ENCODE peak calls at places on chromosomes 16 and 17, in ten cellular contexts. K is Peyer's patch, S is H1, U is K562, D is stomach, I is H54, E is testis, M is heart left ventricle, W is ovary, A is prostate gland. G is an unnamed sample.

GRCh38 chr16:51967566-51967965 is 579.4 kb downstream of the TOX3 start:
- DNase-seq in K (no peak), S (no peak), U (no peak), D (no peak), I (no peak), E (no peak), M (no peak), W (no peak), A (no peak), G (no peak)

GRCh38 chr17:20944014-20944905 is 98.6 kb downstream of the USP22 start:
- DNase-seq in K (peak), S (no peak), U (peak), D (peak), I (no peak), E (no peak), M (no peak), W (no peak), A (peak), G (no peak)

GRCh38 chr17:8057691-8058114 is 18.8 kb downstream of the ALOX15B start:
- DNase-seq in K (peak), S (no peak), U (peak), D (peak), I (peak), E (peak), M (no peak), W (no peak), A (peak), G (peak)

GRCh38 chr17:74119049-74119580 is 84.4 kb upstream of the RPL38 start:
- DNase-seq in K (no peak), S (no peak), U (no peak), D (no peak), I (no peak), E (no peak), M (no peak), W (no peak), A (no peak), G (no peak)

GRCh38 chr17:57767561-57767960 is 22.5 kb upstream of the CCDC182 start:
- DNase-seq in K (no peak), S (no peak), U (peak), D (no peak), I (no peak), E (no peak), M (no peak), W (no peak), A (no peak), G (no peak)

GRCh38 chr17:77322534-77323412 is 182.0 kb downstream of the SEC14L1 start:
- DNase-seq in K (peak), S (no peak), U (peak), D (peak), I (peak), E (peak), M (peak), W (peak), A (no peak), G (no peak)

GRCh38 chr17:27339836-27340550 is 46.1 kb downstream of the WSB1 start:
- DNase-seq in K (no peak), S (no peak), U (peak), D (no peak), I (peak), E (no peak), M (no peak), W (no peak), A (no peak), G (peak)

GRCh38 chr17:32822996-32823395 is 53.9 kb downstream of the MYO1D start:
- DNase-seq in K (no peak), S (no peak), U (no peak), D (no peak), I (no peak), E (no peak), M (no peak), W (no peak), A (no peak), G (peak)

GRCh38 chr16:87490091-87490798 is 2.6 kb downstream of the ZCCHC14 start:
- DNase-seq in K (no peak), S (no peak), U (peak), D (no peak), I (no peak), E (peak), M (no peak), W (no peak), A (no peak), G (no peak)

GRCh38 chr16:24991349-24991748 is 23.8 kb downstream of the ARHGAP17 start:
- DNase-seq in K (no peak), S (no peak), U (no peak), D (no peak), I (no peak), E (peak), M (no peak), W (no peak), A (no peak), G (no peak)

GRCh38 chr17:4738136-4739121 is 1.2 kb upstream of the ZMYND15 start:
- DNase-seq in K (peak), S (no peak), U (no peak), D (peak), I (no peak), E (no peak), M (no peak), W (no peak), A (peak), G (no peak)

GRCh38 chr17:74864866-74865395 is 5.2 kb upstream of the GRIN2C start:
- DNase-seq in K (peak), S (no peak), U (peak), D (peak), I (peak), E (peak), M (peak), W (peak), A (peak), G (peak)

GRCh38 chr17:39167492-39167891 is 1.5 kb upstream of the ARL5C start:
- DNase-seq in K (no peak), S (no peak), U (no peak), D (no peak), I (no peak), E (no peak), M (no peak), W (no peak), A (no peak), G (no peak)

GRCh38 chr16:21283521-21284289 is 5.6 kb upstream of the CRYM start:
- DNase-seq in K (peak), S (peak), U (peak), D (peak), I (no peak), E (peak), M (peak), W (peak), A (peak), G (peak)

GRCh38 chr17:14950216-14950615 is 314.9 kb downstream of the PMP22 start:
- DNase-seq in K (no peak), S (no peak), U (no peak), D (no peak), I (no peak), E (no peak), M (no peak), W (no peak), A (no peak), G (no peak)

GRCh38 chr17:13114601-13115024 is 96.8 kb upstream of the ELAC2 start:
- DNase-seq in K (no peak), S (peak), U (peak), D (peak), I (peak), E (peak), M (no peak), W (peak), A (no peak), G (peak)

DNA sequence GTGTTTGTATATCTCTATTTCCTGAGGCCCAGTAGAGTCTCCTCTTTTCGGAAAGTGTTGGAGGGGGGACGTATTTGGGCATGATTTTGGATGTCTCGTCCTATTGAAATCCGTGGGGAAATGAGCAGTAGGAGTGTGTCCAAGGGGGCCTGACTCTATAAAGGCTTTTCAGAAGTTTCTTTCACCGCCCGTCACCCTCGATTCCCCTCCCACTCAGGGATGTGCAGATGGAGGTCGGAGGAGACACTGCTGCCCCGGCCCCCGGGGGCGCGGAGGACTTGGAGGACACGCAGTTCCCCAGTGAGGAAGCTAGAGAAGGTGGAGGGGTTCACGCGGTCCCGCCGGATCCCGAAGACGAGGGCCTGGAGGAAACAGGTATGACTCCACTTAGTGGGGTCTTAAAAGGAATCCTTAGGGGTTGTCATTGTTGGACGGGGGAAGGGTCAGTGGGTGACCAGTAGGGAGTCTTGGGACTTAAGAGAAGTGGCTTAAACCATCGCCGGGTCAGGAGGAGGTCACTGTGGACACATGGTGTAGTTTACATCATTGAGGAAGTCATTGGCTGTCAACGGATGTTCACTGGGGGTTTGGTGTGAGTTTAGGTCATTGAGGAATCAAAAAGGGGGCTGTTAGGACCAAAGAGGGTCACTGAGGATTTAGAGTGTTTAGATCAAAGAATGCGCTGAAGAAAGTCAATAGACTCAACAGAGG is 424 bp downstream of the MON1B start:
- DNase-seq in K (peak), S (no peak), U (peak), D (no peak), I (no peak), E (no peak), M (no peak), W (peak), A (no peak), G (peak)
- TF ChIP-seq POLR2A in K (no peak), S (no peak), U (no peak), D (no peak), I (no peak), E (no peak), M (no peak), W (no peak), A (no peak), G (no peak)

DNA sequence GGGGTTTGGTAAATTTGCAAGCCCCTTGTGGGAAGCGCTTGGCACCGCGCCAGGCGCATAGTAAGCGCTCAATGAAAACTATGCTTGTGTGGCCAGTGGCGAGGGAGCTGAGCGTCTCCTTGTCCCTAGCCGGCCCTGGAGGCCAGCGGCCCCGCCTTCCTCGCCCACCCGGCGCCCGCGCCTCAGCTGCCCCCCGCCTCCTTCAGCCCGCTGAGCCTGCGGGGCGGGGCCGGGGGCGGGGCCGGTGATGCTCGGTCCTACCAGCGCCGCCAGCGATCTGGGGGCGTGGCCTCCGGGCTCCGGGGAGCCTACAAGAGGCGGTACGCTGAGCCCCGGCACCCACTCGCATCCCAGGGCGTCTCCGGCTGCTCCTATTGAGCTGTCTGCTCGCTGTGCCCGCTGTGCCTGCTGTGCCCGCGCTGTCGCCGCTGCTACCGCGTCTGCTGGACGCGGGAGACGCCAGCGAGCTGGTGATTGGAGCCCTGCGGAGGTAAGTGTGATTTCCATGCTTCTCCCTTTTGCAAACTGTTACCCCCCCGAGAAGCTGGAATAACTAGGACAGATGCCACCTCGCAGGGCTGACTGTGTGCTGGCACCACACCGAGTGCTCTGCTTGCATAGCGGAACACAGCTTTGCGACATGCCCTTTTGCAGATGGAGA is at the start of gene CRISPLD2:
- DNase-seq in K (peak), S (peak), U (peak), D (peak), I (peak), E (peak), M (peak), W (peak), A (peak), G (peak)
- TF ChIP-seq POLR2A in K (peak), S (no peak), U (no peak), D (no peak), I (peak), E (peak), M (peak), W (peak), A (peak), G (no peak)

GRCh38 chr16:27439273-27440018 is 37.5 kb downstream of the IL21R start:
- DNase-seq in K (no peak), S (no peak), U (no peak), D (no peak), I (no peak), E (no peak), M (no peak), W (no peak), A (no peak), G (no peak)

GRCh38 chr16:27441276-27441675 is 39.3 kb downstream of the IL21R start:
- DNase-seq in K (no peak), S (no peak), U (no peak), D (no peak), I (no peak), E (no peak), M (no peak), W (no peak), A (no peak), G (no peak)

GRCh38 chr16:27444015-27444414 is 42.0 kb downstream of the IL21R start:
- DNase-seq in K (no peak), S (no peak), U (no peak), D (no peak), I (peak), E (no peak), M (no peak), W (no peak), A (no peak), G (no peak)

GRCh38 chr16:27444470-27444869 is 42.5 kb downstream of the IL21R start:
- DNase-seq in K (peak), S (no peak), U (no peak), D (no peak), I (no peak), E (no peak), M (no peak), W (no peak), A (no peak), G (no peak)

GRCh38 chr16:27441998-27442397 is 40.0 kb downstream of the IL21R start:
- DNase-seq in K (no peak), S (no peak), U (no peak), D (no peak), I (no peak), E (no peak), M (no peak), W (no peak), A (no peak), G (no peak)
- TF ChIP-seq POLR2A in K (no peak), S (no peak), U (no peak), D (no peak), I (no peak), E (no peak), M (no peak), W (no peak), A (no peak), G (no peak)

DNA sequence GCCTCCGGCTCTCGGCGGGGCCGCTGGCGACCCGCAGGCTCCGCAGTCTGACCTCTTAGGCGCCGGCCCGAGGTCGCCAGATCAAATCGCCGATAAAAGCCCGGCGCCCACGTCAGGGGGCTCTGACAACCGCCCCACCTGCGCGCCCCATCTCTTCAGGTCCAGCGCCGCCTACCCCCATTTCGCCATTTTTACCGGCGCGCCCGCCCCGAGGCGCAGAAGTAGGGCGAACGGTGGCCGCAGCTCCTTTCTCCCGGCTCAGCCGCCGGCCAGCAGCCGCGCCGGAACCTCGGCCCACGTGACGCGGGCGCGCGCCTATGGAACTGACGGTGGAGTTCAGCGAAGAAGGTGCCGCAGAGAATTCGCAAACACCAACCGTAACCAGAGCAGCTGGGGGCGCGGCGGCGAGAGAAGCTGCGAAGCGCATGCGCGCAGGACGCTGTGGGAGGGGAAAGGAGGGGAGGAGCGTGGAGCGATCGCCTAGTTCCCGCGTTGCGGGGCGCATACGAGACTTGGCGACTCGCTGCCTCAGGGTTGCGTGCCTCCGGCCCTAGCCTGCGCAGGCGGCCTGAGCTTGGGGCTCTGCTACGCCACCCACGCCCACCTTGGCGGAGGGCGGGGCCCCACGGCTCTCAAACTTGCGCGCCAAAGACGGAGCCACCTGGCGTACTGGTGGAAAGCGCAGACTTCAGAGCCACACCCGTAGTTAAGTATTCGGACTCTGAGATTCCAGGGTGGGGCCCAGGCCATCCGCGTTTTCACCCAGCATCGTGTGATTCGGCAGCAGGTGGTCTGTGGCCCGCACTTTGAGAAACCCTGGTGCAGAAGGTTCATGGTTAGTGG is at the start of gene TRIM37:
- DNase-seq in K (peak), S (peak), U (peak), D (peak), I (peak), E (peak), M (peak), W (peak), A (peak), G (peak)
- TF ChIP-seq POLR2A in K (peak), S (peak), U (peak), D (no peak), I (peak), E (no peak), M (no peak), W (peak), A (peak), G (peak)

DNA sequence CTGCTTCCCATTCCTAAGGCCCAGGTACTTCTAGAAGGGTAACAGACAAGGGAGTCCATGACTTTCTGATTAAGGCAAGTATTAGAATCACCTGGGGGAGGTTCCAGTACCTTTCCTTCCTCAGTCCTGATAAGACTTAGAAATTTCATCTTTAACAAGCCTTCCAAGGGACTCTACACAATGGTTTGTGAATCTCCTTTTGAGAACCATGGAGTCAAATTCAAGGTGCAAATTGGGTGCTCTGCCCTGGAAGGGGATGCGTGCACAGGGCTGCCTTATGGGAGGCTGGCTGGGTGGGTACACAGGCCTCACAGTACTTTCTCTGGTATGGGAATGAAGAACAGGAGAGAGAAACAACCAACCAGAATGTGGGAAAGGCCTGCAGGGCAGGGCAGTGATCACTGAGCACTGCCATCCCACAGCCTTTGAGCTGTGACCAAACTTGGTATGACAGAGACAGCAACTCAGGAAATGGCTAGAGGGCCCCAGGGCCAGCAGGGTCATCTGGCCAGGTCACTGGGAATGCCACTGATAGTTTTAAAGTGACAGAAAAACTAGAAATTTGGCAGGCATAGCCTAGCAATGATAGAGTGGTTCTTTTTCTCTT is 3.6 kb upstream of the TMIGD1 start:
- DNase-seq in K (no peak), S (no peak), U (no peak), D (no peak), I (no peak), E (no peak), M (no peak), W (no peak), A (no peak), G (no peak)
- TF ChIP-seq POLR2A in K (no peak), S (no peak), U (no peak), D (no peak), I (no peak), E (no peak), M (no peak), W (no peak), A (no peak), G (no peak)

GRCh38 chr16:11915644-11916523 is at the start of gene GSPT1:
- DNase-seq in K (peak), S (peak), U (peak), D (peak), I (peak), E (peak), M (peak), W (peak), A (peak), G (peak)
- TF ChIP-seq POLR2A in K (peak), S (peak), U (peak), D (no peak), I (peak), E (no peak), M (no peak), W (peak), A (peak), G (peak)

GRCh38 chr17:35432176-35433074 is at the start of gene SLFN12:
- DNase-seq in K (no peak), S (peak), U (no peak), D (peak), I (peak), E (peak), M (no peak), W (peak), A (no peak), G (peak)
- TF ChIP-seq POLR2A in K (no peak), S (peak), U (no peak), D (no peak), I (peak), E (no peak), M (no peak), W (peak), A (no peak), G (no peak)